ENCODE peak calls at places on chromosome 7, in five cellular contexts. Q is ELR, W is prostate gland, Y is amniotic epithelial cell, S is germinal center. U is an unnamed sample.

GRCh38 chr7:31775511-31775910 is 88.5 kb downstream of the PPP1R17 start:
- DNase-seq in Y (no peak), S (no peak), Q (no peak), W (no peak), U (no peak)

GRCh38 chr7:72403677-72404076 is 8.5 kb downstream of the CALN1 start:
- DNase-seq in Y (no peak), W (no peak), S (no peak), Q (no peak), U (no peak)

GRCh38 chr7:923108-924041 is 31.1 kb downstream of the ADAP1 start:
- DNase-seq in Q (peak), W (no peak), Y (peak), S (peak), U (peak)

GRCh38 chr7:121329460-121330052 is 756 bp downstream of the WNT16 start:
- DNase-seq in W (no peak), Y (no peak), Q (peak), S (peak), U (no peak)

GRCh38 chr7:42914009-42914725 is 2.3 kb upstream of the C7orf25 start:
- DNase-seq in S (no peak), Q (peak), Y (peak), W (no peak), U (no peak)

GRCh38 chr7:26191974-26192479 is 8.5 kb downstream of the HNRNPA2B1 start:
- DNase-seq in S (no peak), Q (no peak), Y (no peak), W (no peak), U (no peak)

GRCh38 chr7:128119036-128119435 is 87.8 kb upstream of the LRRC4 start:
- DNase-seq in Q (no peak), W (no peak), S (no peak), Y (no peak), U (no peak)

GRCh38 chr7:32059289-32060045 is 10.7 kb downstream of the PDE1C start:
- DNase-seq in Q (peak), Y (peak), S (no peak), W (no peak), U (no peak)

GRCh38 chr7:71618281-71618680 is 486.3 kb downstream of the GALNT17 start:
- DNase-seq in S (no peak), Y (no peak), W (no peak), Q (no peak), U (no peak)

GRCh38 chr7:956031-956430 is 1.6 kb upstream of the ADAP1 start:
- DNase-seq in W (no peak), Y (no peak), S (no peak), Q (no peak), U (no peak)

GRCh38 chr7:101677421-101678137 is 48.5 kb upstream of the MYL10 start:
- DNase-seq in W (no peak), Q (peak), Y (no peak), S (no peak), U (no peak)

GRCh38 chr7:157474685-157475084 is 137.9 kb downstream of the DNAJB6 start:
- DNase-seq in S (peak), Y (no peak), W (no peak), Q (peak), U (peak)

GRCh38 chr7:75967573-75967997 is 26.8 kb downstream of the TMEM120A start:
- DNase-seq in S (no peak), W (no peak), Q (no peak), Y (no peak), U (no peak)

U was measured in OCI-LY7.